ENCODE peak calls at places on chromosomes 12 and 14, in nine cellular contexts. Q is Caco-2, X is GM13976, C is dorsolateral prefrontal cortex, R is lower leg skin, S is IMR-90, A is neural crest cell, I is hepatocyte, P is left lung. E is an unnamed sample.

GRCh38 chr12:30858471-30858870 is 68.1 kb upstream of the TSPAN11 start:
- DNase-seq in P (no peak), I (no peak), Q (no peak), C (no peak), S (no peak), A (no peak), X (no peak), R (no peak), E (no peak)

GRCh38 chr12:101563197-101563596 is 31.6 kb upstream of the MYBPC1 start:
- DNase-seq in X (no peak), S (no peak), P (no peak), R (no peak), A (no peak), I (no peak), C (no peak), Q (no peak), E (no peak)

GRCh38 chr14:90658541-90658967 is 157.7 kb downstream of the TTC7B start:
- DNase-seq in X (peak), S (peak), P (peak), A (no peak), Q (no peak), I (no peak), C (no peak), R (no peak), E (no peak)

GRCh38 chr14:105065280-105066228 is at the start of gene GPR132:
- DNase-seq in C (no peak), I (peak), R (no peak), X (peak), S (no peak), A (no peak), Q (no peak), P (peak), E (no peak)

GRCh38 chr12:119704065-119704747 is 36.3 kb downstream of the PRKAB1 start:
- DNase-seq in Q (no peak), I (no peak), C (no peak), S (peak), P (no peak), R (no peak), A (no peak), X (no peak), E (no peak)

GRCh38 chr12:52413787-52414345 is 7.7 kb upstream of the KRT82 start:
- DNase-seq in Q (no peak), X (no peak), P (no peak), I (no peak), R (no peak), S (no peak), C (no peak), A (no peak), E (no peak)

GRCh38 chr12:19431407-19432308 is 7.6 kb upstream of the AEBP2 start:
- DNase-seq in C (no peak), Q (peak), P (no peak), X (peak), R (no peak), I (no peak), S (peak), A (no peak), E (no peak)

GRCh38 chr12:64171715-64172114 is 50.4 kb downstream of the KICS2 start:
- DNase-seq in R (no peak), S (peak), A (no peak), X (no peak), Q (no peak), P (no peak), I (no peak), C (no peak), E (no peak)

GRCh38 chr12:68042212-68042699 is 53.0 kb downstream of the IFNG-AS1 start:
- DNase-seq in R (no peak), X (peak), I (no peak), P (no peak), Q (no peak), A (no peak), S (peak), C (no peak), E (no peak)

GRCh38 chr12:49330032-49330619 is 6.9 kb downstream of the C1QL4 start:
- DNase-seq in A (no peak), X (no peak), R (peak), I (no peak), Q (no peak), C (no peak), P (no peak), S (no peak), E (no peak)

GRCh38 chr12:124515981-124516380 is 51.4 kb downstream of the NCOR2 start:
- DNase-seq in A (no peak), S (no peak), P (no peak), X (no peak), I (no peak), C (no peak), R (no peak), Q (no peak), E (no peak)

GRCh38 chr12:43847427-43847826 is 11.5 kb downstream of the TMEM117 start:
- DNase-seq in C (no peak), R (no peak), P (no peak), X (no peak), I (no peak), Q (peak), A (no peak), S (peak), E (no peak)

GRCh38 chr14:65536781-65537423 is 124.4 kb downstream of the FUT8 start:
- DNase-seq in S (no peak), R (no peak), P (no peak), A (no peak), C (no peak), I (no peak), Q (no peak), X (no peak), E (no peak)

GRCh38 chr12:2487278-2487677 is 307.5 kb upstream of the FKBP4 start:
- DNase-seq in Q (no peak), A (no peak), C (no peak), P (no peak), R (no peak), I (no peak), S (peak), X (no peak), E (no peak)

GRCh38 chr12:115455268-115455681 is 771.3 kb upstream of the TBX3 start:
- DNase-seq in I (peak), A (no peak), P (no peak), Q (no peak), R (no peak), X (no peak), C (no peak), S (no peak), E (no peak)

GRCh38 chr12:115452751-115453281 is 768.8 kb upstream of the TBX3 start:
- DNase-seq in P (no peak), Q (no peak), I (peak), A (no peak), R (no peak), S (no peak), C (no peak), X (no peak), E (no peak)

GRCh38 chr12:115457798-115458197 is 773.8 kb upstream of the TBX3 start:
- DNase-seq in A (no peak), R (no peak), P (no peak), I (no peak), Q (no peak), X (no peak), C (no peak), S (no peak), E (no peak)

GRCh38 chr12:115461401-115461800 is 777.4 kb upstream of the TBX3 start:
- DNase-seq in Q (no peak), S (no peak), A (no peak), X (no peak), R (no peak), C (no peak), P (no peak), I (no peak), E (no peak)

DNA sequence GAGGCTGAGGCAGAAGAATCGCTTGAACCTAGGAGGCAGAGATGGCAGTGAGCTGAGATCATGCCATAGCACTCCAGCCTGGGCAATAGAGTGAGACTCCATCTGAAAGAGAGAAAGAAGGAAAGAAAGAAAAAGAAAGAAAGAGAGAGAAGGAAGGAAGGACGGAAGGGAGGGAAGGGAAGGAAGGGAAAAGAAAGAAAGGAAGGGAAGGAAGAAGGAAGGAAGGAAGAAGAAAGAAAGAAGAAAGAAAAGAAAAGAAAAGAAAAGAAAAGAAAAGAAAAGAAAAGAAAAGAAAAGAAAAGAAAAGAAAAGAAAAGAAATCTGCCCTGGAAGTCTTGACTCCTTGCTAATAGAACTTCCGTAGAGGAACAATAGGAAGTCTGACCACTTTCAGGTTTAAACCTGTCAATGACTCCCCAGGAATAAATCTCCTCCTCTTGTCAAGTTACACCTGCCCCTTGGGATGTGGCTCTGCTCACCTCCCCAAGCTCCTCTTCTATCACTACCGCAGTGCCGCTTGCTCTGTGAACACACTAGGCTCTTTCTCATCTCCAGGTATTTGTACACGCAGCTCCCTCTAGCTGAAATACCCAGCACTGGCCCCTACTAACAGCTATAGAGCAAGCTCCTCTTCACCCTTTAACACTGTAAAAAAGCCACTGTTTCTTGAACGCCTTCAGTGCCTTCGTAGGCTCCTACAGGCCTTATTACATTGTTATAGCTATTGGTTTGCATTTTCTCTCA is 773.1 kb upstream of the TBX3 start:
- DNase-seq in R (no peak), S (no peak), C (no peak), Q (peak), X (no peak), I (peak), P (no peak), A (no peak), E (no peak)
- TF ChIP-seq CTCF in R (no peak), S (no peak), C (no peak), Q (peak), X (no peak), I (peak), P (no peak), A (peak), E (peak)

GRCh38 chr14:27256805-27257204 is 659.0 kb upstream of the NOVA1 start:
- DNase-seq in A (no peak), P (no peak), I (no peak), S (no peak), Q (no peak), R (no peak), C (no peak), X (no peak), E (no peak)
- TF ChIP-seq CTCF in A (no peak), P (no peak), I (no peak), S (no peak), Q (no peak), R (no peak), C (no peak), X (no peak), E (no peak)

GRCh38 chr14:21852061-21852664 is 178.5 kb upstream of the OR4E1 start:
- DNase-seq in P (peak), A (peak), I (peak), Q (peak), R (no peak), S (peak), C (peak), X (peak), E (no peak)
- TF ChIP-seq CTCF in P (peak), A (peak), I (peak), Q (peak), R (no peak), S (peak), C (peak), X (peak), E (peak)

GRCh38 chr14:55133416-55133815 is 4.4 kb downstream of the LGALS3 start:
- DNase-seq in I (peak), A (no peak), X (no peak), S (peak), C (no peak), R (no peak), Q (peak), P (no peak), E (no peak)
- TF ChIP-seq CTCF in I (peak), A (peak), X (no peak), S (peak), C (no peak), R (no peak), Q (peak), P (no peak), E (no peak)

DNA sequence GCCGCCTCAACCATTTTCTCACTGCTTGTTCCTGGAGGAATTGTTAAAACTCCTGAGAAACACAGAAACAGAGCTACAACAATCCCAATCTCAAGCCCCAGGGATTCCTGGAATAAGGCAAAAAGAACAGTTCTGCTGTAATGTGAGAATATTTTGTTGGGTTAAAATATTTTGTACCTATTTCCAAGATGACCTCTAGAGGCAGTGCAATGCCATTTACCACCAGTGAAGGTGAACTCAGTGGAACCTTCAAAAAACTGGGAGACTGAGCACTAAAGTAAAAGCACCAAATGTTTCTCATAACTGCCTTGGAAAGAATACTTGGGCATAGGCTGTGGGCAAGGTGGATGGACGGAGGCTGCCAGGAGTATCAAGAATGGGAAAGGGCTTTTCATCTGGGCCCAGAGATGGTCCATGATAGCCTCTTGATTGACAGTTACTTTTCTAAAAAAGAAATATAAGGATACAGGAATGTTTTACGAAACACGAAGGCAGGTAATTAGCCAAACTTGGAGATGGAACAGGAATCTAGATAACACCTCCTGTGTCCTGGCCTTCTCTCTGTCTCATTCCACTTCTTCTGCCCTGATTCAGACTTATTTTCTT is 334.0 kb upstream of the FLRT2 start:
- DNase-seq in I (no peak), A (no peak), Q (peak), C (no peak), P (no peak), X (no peak), S (peak), R (no peak), E (no peak)
- TF ChIP-seq CTCF in I (peak), A (peak), Q (peak), C (no peak), P (no peak), X (no peak), S (peak), R (no peak), E (peak)